ENCODE peak calls at places on chromosomes 3 and 15, in nine cellular contexts. One of them, this sample, is unnamed.

GRCh38 chr3:151841801-151842200 is 27.9 kb downstream of the AADAC start:
- DNase-seq in neural crest cell: no peak
- DNase-seq in Right ventricle myocardium superior: no peak
- DNase-seq in NCI-H460: peak
- DNase-seq in T-cell: no peak
- DNase-seq in nucleus accumbens: no peak
- DNase-seq in T follicular helper cell: no peak
- DNase-seq in neuronal stem cell: no peak
- DNase-seq in CD14-positive monocyte: no peak
- DNase-seq in this sample: no peak

GRCh38 chr3:15051531-15051930 is 13.6 kb downstream of the MRPS25 start:
- DNase-seq in T follicular helper cell: peak
- DNase-seq in NCI-H460: peak
- DNase-seq in T-cell: no peak
- DNase-seq in neuronal stem cell: no peak
- DNase-seq in Right ventricle myocardium superior: no peak
- DNase-seq in nucleus accumbens: no peak
- DNase-seq in neural crest cell: peak
- DNase-seq in CD14-positive monocyte: no peak
- DNase-seq in this sample: peak

GRCh38 chr3:61493339-61493738 is 68.0 kb upstream of the PTPRG start:
- DNase-seq in NCI-H460: no peak
- DNase-seq in CD14-positive monocyte: no peak
- DNase-seq in nucleus accumbens: no peak
- DNase-seq in neural crest cell: no peak
- DNase-seq in Right ventricle myocardium superior: no peak
- DNase-seq in T-cell: no peak
- DNase-seq in neuronal stem cell: no peak
- DNase-seq in T follicular helper cell: no peak
- DNase-seq in this sample: no peak

GRCh38 chr3:189531271-189531670 is 99.9 kb upstream of the TP63 start:
- DNase-seq in T follicular helper cell: no peak
- DNase-seq in CD14-positive monocyte: no peak
- DNase-seq in nucleus accumbens: no peak
- DNase-seq in neural crest cell: no peak
- DNase-seq in Right ventricle myocardium superior: no peak
- DNase-seq in neuronal stem cell: no peak
- DNase-seq in NCI-H460: no peak
- DNase-seq in T-cell: no peak
- DNase-seq in this sample: no peak

GRCh38 chr15:74799255-74799842 is 13.3 kb upstream of the LMAN1L start:
- DNase-seq in Right ventricle myocardium superior: no peak
- DNase-seq in neuronal stem cell: no peak
- DNase-seq in T follicular helper cell: no peak
- DNase-seq in NCI-H460: no peak
- DNase-seq in T-cell: no peak
- DNase-seq in CD14-positive monocyte: no peak
- DNase-seq in neural crest cell: no peak
- DNase-seq in nucleus accumbens: no peak
- DNase-seq in this sample: no peak

GRCh38 chr3:65597952-65598413 is 440.7 kb downstream of the MAGI1 start:
- DNase-seq in neuronal stem cell: peak
- DNase-seq in T-cell: no peak
- DNase-seq in NCI-H460: no peak
- DNase-seq in T follicular helper cell: no peak
- DNase-seq in nucleus accumbens: peak
- DNase-seq in CD14-positive monocyte: no peak
- DNase-seq in neural crest cell: peak
- DNase-seq in Right ventricle myocardium superior: no peak
- DNase-seq in this sample: no peak

GRCh38 chr3:33430571-33430970 is 9.6 kb downstream of the UBP1 start:
- DNase-seq in Right ventricle myocardium superior: no peak
- DNase-seq in NCI-H460: no peak
- DNase-seq in T-cell: no peak
- DNase-seq in neuronal stem cell: no peak
- DNase-seq in neural crest cell: no peak
- DNase-seq in CD14-positive monocyte: no peak
- DNase-seq in T follicular helper cell: no peak
- DNase-seq in nucleus accumbens: no peak
- DNase-seq in this sample: no peak

GRCh38 chr3:38137615-38138346 is 680 bp upstream of the MYD88 start:
- DNase-seq in nucleus accumbens: no peak
- DNase-seq in Right ventricle myocardium superior: no peak
- DNase-seq in CD14-positive monocyte: no peak
- DNase-seq in T follicular helper cell: no peak
- DNase-seq in neuronal stem cell: peak
- DNase-seq in neural crest cell: peak
- DNase-seq in T-cell: no peak
- DNase-seq in NCI-H460: no peak
- DNase-seq in this sample: peak

GRCh38 chr3:127149621-127150310 is 43.2 kb upstream of the PRR23E start:
- DNase-seq in neural crest cell: no peak
- DNase-seq in neuronal stem cell: no peak
- DNase-seq in nucleus accumbens: no peak
- DNase-seq in CD14-positive monocyte: no peak
- DNase-seq in T follicular helper cell: no peak
- DNase-seq in T-cell: no peak
- DNase-seq in NCI-H460: no peak
- DNase-seq in Right ventricle myocardium superior: no peak
- DNase-seq in this sample: no peak

GRCh38 chr3:53242155-53242554 is 13.7 kb downstream of the TKT start:
- DNase-seq in Right ventricle myocardium superior: peak
- DNase-seq in T follicular helper cell: no peak
- DNase-seq in T-cell: no peak
- DNase-seq in neural crest cell: no peak
- DNase-seq in neuronal stem cell: no peak
- DNase-seq in nucleus accumbens: no peak
- DNase-seq in NCI-H460: no peak
- DNase-seq in CD14-positive monocyte: no peak
- DNase-seq in this sample: no peak

GRCh38 chr3:29408676-29409075 is 127.8 kb downstream of the RBMS3 start:
- DNase-seq in neural crest cell: no peak
- DNase-seq in T follicular helper cell: no peak
- DNase-seq in NCI-H460: no peak
- DNase-seq in nucleus accumbens: no peak
- DNase-seq in CD14-positive monocyte: no peak
- DNase-seq in T-cell: no peak
- DNase-seq in Right ventricle myocardium superior: no peak
- DNase-seq in neuronal stem cell: no peak
- DNase-seq in this sample: no peak

GRCh38 chr15:80242132-80242769 is 9.8 kb downstream of the CTXND1 start:
- DNase-seq in CD14-positive monocyte: no peak
- DNase-seq in T-cell: no peak
- DNase-seq in NCI-H460: peak
- DNase-seq in nucleus accumbens: no peak
- DNase-seq in T follicular helper cell: no peak
- DNase-seq in neuronal stem cell: no peak
- DNase-seq in neural crest cell: peak
- DNase-seq in Right ventricle myocardium superior: no peak
- DNase-seq in this sample: peak

GRCh38 chr3:121517950-121518349 is 27.8 kb downstream of the POLQ start:
- DNase-seq in NCI-H460: no peak
- DNase-seq in T follicular helper cell: no peak
- DNase-seq in neuronal stem cell: no peak
- DNase-seq in nucleus accumbens: no peak
- DNase-seq in CD14-positive monocyte: no peak
- DNase-seq in Right ventricle myocardium superior: no peak
- DNase-seq in T-cell: no peak
- DNase-seq in neural crest cell: no peak
- DNase-seq in this sample: no peak

This sample was measured in endothelial cell.